ENCODE peak calls at places on chromosomes 12 and 14, in seven cellular contexts. R is K562, Y is lower lobe of right lung, S is stomach, Q is OCI-LY7, J is tibial nerve, Z is uterus. K is an unnamed sample. For H3K4me1, the result is how much of the 10 kb centered on the place peaks cover.

GRCh38 chr12:48350249-48351021 is at the start of gene ZNF641:
- DNase-seq in Y (peak), S (peak), J (peak), Q (peak), R (peak), Z (peak), K (peak)

GRCh38 chr12:124125472-124125871 is 152.5 kb downstream of the ZNF664 start:
- DNase-seq in J (no peak), Q (no peak), Z (no peak), S (no peak), R (no peak), Y (no peak), K (no peak)

GRCh38 chr12:76176935-76177334 is 92.5 kb upstream of the NAP1L1 start:
- DNase-seq in J (no peak), R (no peak), S (no peak), Y (no peak), Q (no peak), Z (no peak), K (no peak)

GRCh38 chr12:32051511-32052299 is 54.9 kb upstream of the BICD1 start:
- DNase-seq in Q (no peak), Z (peak), R (no peak), Y (no peak), J (no peak), S (no peak), K (no peak)

GRCh38 chr12:991350-992278 is 591 bp downstream of the ERC1 start:
- DNase-seq in Z (peak), R (peak), Q (peak), J (peak), S (no peak), Y (no peak), K (no peak)

GRCh38 chr12:89893972-89894706 is 185.5 kb upstream of the ATP2B1 start:
- DNase-seq in R (no peak), J (no peak), Z (no peak), Y (no peak), Q (no peak), S (no peak), K (no peak)

GRCh38 chr14:24052656-24053547 is 1.1 kb downstream of the CARMIL3 start:
- DNase-seq in S (no peak), Q (no peak), J (no peak), R (no peak), Z (no peak), Y (no peak), K (no peak)

GRCh38 chr14:63046339-63047268 is 1.3 kb upstream of the KCNH5 start:
- DNase-seq in Z (no peak), Y (no peak), R (no peak), J (no peak), Q (no peak), S (no peak), K (no peak)

GRCh38 chr12:97568336-97569180 is 106.0 kb downstream of the RMST start:
- DNase-seq in Q (no peak), J (no peak), Z (no peak), R (no peak), Y (no peak), S (peak), K (no peak)

GRCh38 chr14:96249016-96249415 is 7.0 kb upstream of the BDKRB1 start:
- DNase-seq in Z (peak), R (no peak), Q (no peak), Y (no peak), J (peak), S (no peak), K (no peak)

GRCh38 chr14:92499216-92499615 is 14.4 kb upstream of the RIN3 start:
- DNase-seq in Z (no peak), Y (no peak), J (no peak), S (no peak), R (no peak), Q (no peak), K (no peak)

GRCh38 chr12:46676797-46677520 is 148.8 kb downstream of the SLC38A4 start:
- DNase-seq in J (no peak), Q (no peak), Z (no peak), S (no peak), R (no peak), Y (no peak), K (no peak)

GRCh38 chr14:49946320-49947141 is 53.6 kb downstream of the ARF6 start:
- DNase-seq in S (peak), Z (no peak), Q (peak), Y (no peak), J (no peak), R (no peak), K (no peak)

GRCh38 chr12:47216150-47216677 is 136.5 kb upstream of the AMIGO2 start:
- DNase-seq in S (no peak), Q (peak), Z (no peak), J (peak), Y (peak), R (no peak), K (peak)

GRCh38 chr12:83826112-83826511 is 1086.5 kb downstream of the SLC6A15 start:
- DNase-seq in S (peak), Z (no peak), R (peak), J (peak), Y (no peak), Q (peak), K (no peak)

GRCh38 chr14:64937176-64937820 is 5.2 kb downstream of the GPX2 start:
- DNase-seq in Z (peak), Y (no peak), S (no peak), J (no peak), Q (no peak), R (no peak), K (no peak)

GRCh38 chr12:31386364-31386777 is 60.4 kb upstream of the SINHCAF start:
- DNase-seq in J (no peak), R (no peak), Z (no peak), Q (no peak), Y (no peak), S (no peak), K (no peak)

GRCh38 chr14:94904636-94905035 is 134.7 kb upstream of the GSC start:
- DNase-seq in J (no peak), Y (no peak), S (no peak), R (no peak), Z (no peak), Q (no peak), K (no peak)

GRCh38 chr14:45743884-45744283 is 490.9 kb upstream of the MIS18BP1 start:
- DNase-seq in Y (no peak), R (no peak), Z (no peak), Q (no peak), J (no peak), S (no peak), K (no peak)

GRCh38 chr12:31750747-31751039 is 21.9 kb upstream of the AMN1 start:
- DNase-seq in Q (no peak), R (no peak), J (no peak), Z (no peak), Y (no peak), S (no peak), K (no peak)

GRCh38 chr12:96456265-96456974 is 33.0 kb upstream of the CFAP54 start:
- DNase-seq in J (no peak), Z (no peak), S (no peak), Q (peak), Y (no peak), R (no peak), K (no peak)

GRCh38 chr12:96457191-96457930 is 32.0 kb upstream of the CFAP54 start:
- DNase-seq in R (no peak), S (no peak), Y (no peak), Z (no peak), Q (no peak), J (no peak), K (no peak)

GRCh38 chr12:96452271-96452922 is 37.0 kb upstream of the CFAP54 start:
- DNase-seq in R (no peak), Q (no peak), S (no peak), Z (no peak), J (no peak), Y (no peak), K (no peak)

DNA sequence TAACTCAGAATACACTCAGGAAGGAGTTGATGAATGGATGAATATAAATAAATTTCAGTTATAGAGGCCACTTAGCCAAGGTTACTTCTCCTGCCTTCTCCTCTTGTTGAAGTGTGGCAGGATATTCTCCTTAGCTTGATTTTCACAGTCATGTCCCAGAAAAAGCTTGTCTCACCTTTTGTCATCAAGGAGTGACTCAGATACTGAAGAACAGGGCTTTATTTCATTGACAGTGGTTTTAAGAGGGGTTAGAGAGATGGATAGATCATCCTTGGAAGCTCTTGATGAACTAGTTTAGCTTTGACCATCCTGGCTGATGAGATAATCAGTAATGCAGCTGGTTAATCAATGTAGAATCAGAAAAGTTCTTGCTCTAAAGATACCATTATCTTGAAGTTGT is 35.0 kb upstream of the CFAP54 start:
- DNase-seq in Q (no peak), J (no peak), Y (no peak), R (no peak), S (no peak), Z (no peak), K (no peak)
- H3K4me3 ChIP-seq in Q (no peak), J (no peak), Y (no peak), R (no peak), S (no peak), Z (no peak), K (no peak)

DNA sequence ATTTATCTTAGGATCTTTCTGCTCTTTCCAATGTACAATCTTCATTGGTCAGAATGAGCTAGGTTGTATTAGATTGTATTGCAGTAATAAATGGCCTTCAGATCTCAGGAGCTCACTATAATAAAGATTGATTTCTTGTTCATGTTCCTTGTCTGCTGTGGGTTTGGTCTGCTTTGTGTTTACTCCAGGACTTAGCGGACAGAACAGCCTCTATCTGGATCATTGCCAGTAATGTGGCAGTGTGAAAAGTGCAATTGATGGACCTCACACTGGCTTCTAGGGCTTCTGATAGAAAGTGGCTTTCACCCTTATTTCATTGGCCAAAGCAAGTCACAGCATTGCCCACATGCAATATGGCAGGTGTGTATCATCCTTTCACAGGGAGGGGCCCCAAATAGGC is 81.2 kb downstream of the BTG1 start:
- DNase-seq in Q (no peak), S (no peak), Z (no peak), J (no peak), R (no peak), Y (no peak), K (no peak)
- H3K27ac ChIP-seq in Q (no peak), S (peak), Z (peak), J (no peak), R (no peak), Y (no peak), K (peak)

GRCh38 chr12:8985213-8985612 is 4.1 kb upstream of the KLRG1 start:
- DNase-seq in J (no peak), R (no peak), Q (no peak), Z (no peak), Y (no peak), S (no peak), K (no peak)

GRCh38 chr12:8987163-8987562 is 2.2 kb upstream of the KLRG1 start:
- DNase-seq in S (no peak), Z (no peak), Q (no peak), R (no peak), J (no peak), Y (no peak), K (no peak)

GRCh38 chr12:8991371-8992085 is 2.2 kb downstream of the KLRG1 start:
- DNase-seq in J (no peak), R (no peak), Q (no peak), Y (no peak), S (no peak), Z (no peak), K (no peak)

GRCh38 chr12:8989425-8989824 is at the start of gene KLRG1:
- DNase-seq in S (no peak), Y (no peak), Q (no peak), R (no peak), J (no peak), Z (no peak), K (no peak)

DNA sequence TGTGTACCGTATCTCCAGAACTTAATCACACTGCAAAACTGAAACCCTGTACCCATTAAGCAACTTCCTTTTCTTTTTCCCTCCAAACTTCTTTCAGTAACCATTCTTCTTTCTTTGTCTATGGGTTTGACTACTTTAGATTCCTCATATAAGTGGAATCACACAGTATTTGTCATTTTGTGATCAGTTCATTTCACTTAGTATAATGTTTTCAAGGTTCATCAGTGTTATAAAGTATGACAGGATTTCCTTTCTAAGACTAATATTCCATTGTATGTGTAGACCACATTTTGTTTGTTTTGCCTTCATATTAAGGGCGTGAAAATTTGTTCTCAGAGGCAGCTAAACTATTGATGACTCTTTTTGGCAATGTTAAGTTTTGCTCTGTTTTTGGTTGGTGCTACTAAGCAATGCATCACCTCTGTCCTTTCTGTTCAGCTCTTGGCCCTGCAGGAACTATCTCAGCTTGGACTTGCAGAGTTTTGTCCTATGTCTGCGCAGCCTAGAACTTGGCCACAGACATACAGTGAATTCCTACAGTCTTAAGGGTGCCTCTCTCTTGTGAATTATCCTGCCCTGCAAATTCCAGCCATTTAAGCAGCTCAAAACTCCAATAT is 1.6 kb upstream of the KLRG1 start:
- DNase-seq in J (no peak), Z (no peak), Q (no peak), Y (no peak), S (no peak), R (no peak), K (no peak)
- H3K4me1 ChIP-seq in J (under half), Z (under half), Q (under half), Y (under half), S (under half), R (under half), K (under half)

GRCh38 chr12:91327136-91327535 is 144.5 kb upstream of the DCN start:
- DNase-seq in Q (no peak), S (no peak), Y (no peak), Z (no peak), J (no peak), R (no peak), K (no peak)
- H3K4me3 ChIP-seq in Q (no peak), S (no peak), Y (no peak), Z (peak), J (peak), R (no peak), K (no peak)

DNA sequence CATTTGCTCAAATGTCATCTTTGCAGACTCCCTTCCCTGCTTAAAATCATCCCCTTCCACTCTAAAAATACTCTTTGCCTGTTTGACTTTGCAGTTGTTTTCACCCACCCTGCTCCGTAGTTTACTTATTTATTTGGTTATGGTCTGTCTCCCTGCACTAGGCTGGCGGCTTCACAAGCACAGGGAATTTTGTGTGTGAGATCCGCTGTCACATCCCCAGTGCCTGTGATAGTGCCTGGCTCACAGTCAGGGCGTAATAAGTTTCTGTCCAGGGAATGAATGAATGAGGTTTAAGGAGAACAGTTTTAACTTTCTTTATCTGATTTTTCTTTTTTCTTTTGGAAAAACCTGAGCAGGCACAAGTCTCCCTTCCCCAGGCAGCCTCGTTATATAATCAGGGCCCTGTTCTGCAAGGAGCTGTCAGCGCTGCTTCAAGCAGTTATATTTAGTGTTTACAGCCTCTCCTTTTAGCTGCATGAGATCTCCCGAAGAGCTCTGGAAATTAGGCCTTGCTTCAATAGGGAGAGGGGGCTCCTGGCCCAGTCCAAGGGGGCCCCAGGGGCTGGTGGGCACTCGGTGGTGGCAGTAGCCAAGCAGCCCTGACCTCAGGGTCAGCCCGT is 107.1 kb downstream of the AACS start:
- DNase-seq in J (no peak), Z (no peak), R (no peak), S (no peak), Y (no peak), Q (no peak), K (no peak)
- H3K27ac ChIP-seq in J (no peak), Z (no peak), R (no peak), S (no peak), Y (no peak), Q (no peak), K (no peak)

GRCh38 chr12:122894173-122895121 is 1.5 kb downstream of the VPS37B start:
- DNase-seq in J (no peak), R (no peak), S (peak), Y (peak), Q (no peak), Z (peak), K (peak)

GRCh38 chr12:122889658-122890561 is 6.0 kb downstream of the VPS37B start:
- DNase-seq in Q (no peak), J (no peak), S (no peak), Y (no peak), Z (no peak), R (no peak), K (no peak)

GRCh38 chr12:122895290-122895689 is 634 bp downstream of the VPS37B start:
- DNase-seq in R (no peak), Z (no peak), S (no peak), J (no peak), Q (no peak), Y (no peak), K (no peak)

GRCh38 chr12:122893208-122894151 is 2.4 kb downstream of the VPS37B start:
- DNase-seq in J (no peak), R (no peak), S (peak), Y (peak), Q (no peak), Z (no peak), K (no peak)

DNA sequence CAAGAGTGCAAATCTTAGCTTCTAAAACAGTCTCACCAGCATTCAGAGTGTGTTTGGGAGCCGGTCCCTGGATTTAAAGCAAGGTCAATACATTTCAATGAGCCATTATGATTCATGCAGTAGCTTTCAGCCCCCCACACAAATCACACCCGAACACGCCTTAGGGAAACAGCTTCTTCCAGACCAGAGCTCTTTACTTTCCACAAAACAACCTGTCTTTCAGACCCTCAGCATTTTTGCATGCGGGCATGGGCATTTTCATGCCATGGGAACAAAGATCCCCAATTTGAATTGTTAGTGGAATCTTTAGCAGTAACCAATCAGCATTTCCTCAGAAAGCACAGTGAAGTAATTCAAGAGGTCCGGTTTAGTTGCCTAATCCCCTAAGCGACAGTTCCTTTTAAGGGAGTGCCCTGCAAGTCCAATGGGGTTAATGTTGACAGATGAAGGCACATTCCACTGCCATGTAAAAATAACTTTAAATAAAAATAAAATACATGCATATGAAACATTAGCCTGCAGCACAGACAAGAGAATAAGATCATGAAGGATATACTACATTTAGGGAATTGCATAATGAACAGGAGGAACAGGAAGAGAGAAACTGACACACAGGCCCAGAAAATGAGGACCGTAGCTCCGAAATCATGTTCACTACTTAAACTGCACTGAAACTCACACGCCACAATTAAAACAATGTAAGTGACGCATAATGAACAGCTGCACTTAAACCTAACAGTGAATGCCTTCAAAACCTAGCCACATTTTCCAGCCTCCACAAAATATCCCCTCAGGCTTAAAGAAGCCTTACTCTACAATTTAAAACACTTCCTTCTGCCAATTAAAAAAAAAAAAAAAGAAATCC is 4.0 kb downstream of the VPS37B start:
- DNase-seq in Y (no peak), S (no peak), R (no peak), Q (no peak), Z (no peak), J (no peak), K (no peak)
- H3K4me1 ChIP-seq in Y (half or more), S (half or more), R (under half), Q (under half), Z (under half), J (half or more), K (under half)

GRCh38 chr12:70645494-70646317 is 8.5 kb upstream of the PTPRB start:
- DNase-seq in Y (peak), R (peak), S (peak), Q (no peak), J (no peak), Z (peak), K (no peak)
- H3K4me3 ChIP-seq in Y (peak), R (no peak), S (no peak), Q (no peak), J (no peak), Z (no peak), K (no peak)

GRCh38 chr14:74350944-74351323 is 2.7 kb downstream of the VRTN start:
- DNase-seq in S (no peak), J (no peak), Z (no peak), Y (no peak), R (no peak), Q (no peak), K (no peak)
- H3K27ac ChIP-seq in S (no peak), J (no peak), Z (no peak), Y (no peak), R (no peak), Q (no peak), K (no peak)

DNA sequence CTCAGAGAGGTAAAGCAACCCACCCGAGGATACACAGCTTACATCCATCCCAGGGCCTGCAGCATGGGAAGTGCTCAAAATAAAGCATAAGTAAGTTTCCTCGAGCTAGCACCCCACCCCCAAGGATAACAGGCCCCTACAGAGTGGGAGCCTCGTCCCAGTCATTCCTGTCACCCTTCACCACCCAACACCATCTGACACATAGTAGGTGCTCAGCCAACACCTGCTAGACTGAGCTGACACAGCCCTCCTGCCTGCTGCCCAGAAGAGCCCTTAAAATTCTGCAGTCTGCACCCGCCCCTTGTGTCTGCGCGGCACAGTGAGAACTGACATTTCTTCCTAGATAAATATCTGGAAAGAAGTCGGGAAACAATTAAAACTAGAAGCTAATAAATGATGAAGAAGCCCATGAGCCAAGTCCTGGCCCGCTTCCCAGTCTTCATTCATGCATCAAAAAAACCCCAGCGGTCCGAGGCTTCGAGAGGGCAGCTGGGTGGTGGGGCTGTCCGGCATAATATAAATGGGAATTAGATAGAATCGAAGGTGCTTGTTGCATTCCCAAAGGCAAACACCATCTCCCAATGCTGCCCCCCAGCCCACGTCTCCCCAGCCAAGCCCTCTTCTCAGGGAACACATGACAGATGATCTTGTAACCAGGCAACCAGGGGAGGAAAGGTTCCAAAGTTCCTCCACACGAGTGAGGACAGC is 76.2 kb downstream of the BCL11B start:
- DNase-seq in Q (no peak), S (no peak), J (no peak), Z (no peak), Y (no peak), R (no peak), K (no peak)
- H3K4me1 ChIP-seq in Q (under half), S (under half), J (under half), Z (under half), Y (under half), R (under half), K (half or more)

K was measured in effector memory CD4-positive, alpha-beta T cell.